ENCODE peak calls at places on chromosome 13, in ten cellular contexts. T is tibial nerve; A is mammary epithelial cell; D is suprapubic skin; N is ACHN; E is non-pigmented ciliary epithelial cell; F is islet precursor cell; S is CD4-positive, alpha-beta T cell; H is naive thymus-derived CD4-positive, alpha-beta T cell; P is neuronal stem cell. G is an unnamed sample.

GRCh38 chr13:45541806-45542205 is 73.7 kb downstream of the ERICH6B start:
- DNase-seq in T (no peak), A (no peak), D (no peak), N (no peak), E (no peak), F (no peak), S (no peak), H (no peak), P (no peak), G (no peak)

GRCh38 chr13:18952225-18953016 is 229.2 kb downstream of the TUBA3C start:
- DNase-seq in T (no peak), A (no peak), D (no peak), N (no peak), E (no peak), F (no peak), S (no peak), H (no peak), P (no peak), G (no peak)

GRCh38 chr13:24150613-24151012 is 9.9 kb upstream of the SPATA13 start:
- DNase-seq in T (no peak), A (no peak), D (no peak), N (no peak), E (no peak), F (no peak), S (no peak), H (no peak), P (no peak), G (no peak)

GRCh38 chr13:97015661-97016350 is 21.5 kb upstream of the OXGR1 start:
- DNase-seq in T (no peak), A (no peak), D (no peak), N (no peak), E (no peak), F (no peak), S (no peak), H (peak; percentile 11), P (no peak), G (no peak)

GRCh38 chr13:30463820-30464495 is 1.8 kb downstream of the HMGB1 start:
- DNase-seq in T (peak; percentile 18), A (peak; percentile 67), D (peak; percentile 83), N (peak; percentile 41), E (no peak), F (peak; percentile 64), S (peak; percentile 67), H (peak; percentile 72), P (no peak), G (peak; percentile 19)

GRCh38 chr13:19845758-19846157 is 17.7 kb downstream of the ZMYM5 start:
- DNase-seq in T (no peak), A (peak; percentile 97), D (no peak), N (peak; percentile 76), E (peak; percentile 93), F (peak; percentile 65), S (no peak), H (no peak), P (no peak), G (peak; percentile 97)

GRCh38 chr13:112168771-112169170 is 101.8 kb downstream of the SOX1 start:
- DNase-seq in T (no peak), A (no peak), D (no peak), N (no peak), E (no peak), F (peak; percentile 14), S (no peak), H (no peak), P (no peak), G (no peak)

GRCh38 chr13:102309110-102309509 is 92.7 kb downstream of the FGF14 start:
- DNase-seq in T (no peak), A (no peak), D (no peak), N (no peak), E (no peak), F (peak; percentile 50), S (no peak), H (no peak), P (no peak), G (no peak)

GRCh38 chr13:112066624-112067004 is 335 bp upstream of the SOX1 start:
- DNase-seq in T (no peak), A (no peak), D (no peak), N (no peak), E (no peak), F (peak; percentile 88), S (peak; percentile 31), H (peak; percentile 72), P (peak; percentile 88), G (no peak)

GRCh38 chr13:50910483-50910805 is 853 bp downstream of the RNASEH2B start:
- DNase-seq in T (no peak), A (no peak), D (no peak), N (peak; percentile 48), E (no peak), F (peak; percentile 80), S (no peak), H (no peak), P (peak; percentile 29), G (peak; percentile 30)

GRCh38 chr13:19596960-19597361 is 35.6 kb upstream of the TPTE2 start:
- DNase-seq in T (no peak), A (peak; percentile 65), D (no peak), N (peak; percentile 76), E (no peak), F (no peak), S (no peak), H (no peak), P (no peak), G (peak; percentile 54)

GRCh38 chr13:110811751-110812110 is 98.2 kb downstream of the ING1 start:
- DNase-seq in T (no peak), A (no peak), D (no peak), N (no peak), E (no peak), F (no peak), S (no peak), H (no peak), P (no peak), G (no peak)

GRCh38 chr13:94992277-94992989 is 280.1 kb upstream of the SOX21 start:
- DNase-seq in T (no peak), A (no peak), D (no peak), N (no peak), E (no peak), F (no peak), S (no peak), H (no peak), P (no peak), G (no peak)

GRCh38 chr13:48728226-48728625 is 74.5 kb downstream of the CYSLTR2 start:
- DNase-seq in T (no peak), A (no peak), D (no peak), N (no peak), E (no peak), F (no peak), S (no peak), H (no peak), P (no peak), G (no peak)